ENCODE peak calls at places on chromosomes 11 and 22, in five cellular contexts. X is H4, U is A549, B is cardiac fibroblast, I is thoracic aorta. Y is an unnamed sample.

GRCh38 chr11:772429-773390 is 4.6 kb downstream of the GATD1 start:
- DNase-seq in B (no peak), I (no peak), X (no peak), U (no peak), Y (no peak)

GRCh38 chr11:380996-381395 is 11.7 kb downstream of the B4GALNT4 start:
- DNase-seq in B (no peak), I (no peak), U (no peak), X (no peak), Y (no peak)

GRCh38 chr11:58958500-58958899 is 19.2 kb downstream of the GLYATL1 start:
- DNase-seq in U (no peak), X (no peak), I (no peak), B (no peak), Y (peak)

GRCh38 chr11:26229270-26229669 is 102.7 kb upstream of the ANO3 start:
- DNase-seq in I (no peak), B (peak), U (no peak), X (peak), Y (no peak)

GRCh38 chr11:640021-640706 is 3.1 kb downstream of the DRD4 start:
- DNase-seq in I (no peak), X (no peak), U (no peak), B (no peak), Y (no peak)

GRCh38 chr11:2289859-2290258 is 11.9 kb downstream of the C11orf21 start:
- DNase-seq in X (no peak), U (no peak), I (no peak), B (no peak), Y (no peak)

GRCh38 chr11:4882543-4882942 is 843 bp downstream of the OR51T1 start:
- DNase-seq in X (no peak), B (no peak), I (no peak), U (no peak), Y (no peak)

GRCh38 chr22:20021196-20022181 is 579 bp downstream of the TANGO2 start:
- DNase-seq in I (no peak), B (peak), U (no peak), X (peak), Y (no peak)

GRCh38 chr11:45960387-45961110 is 38.1 kb downstream of the LARGE2 start:
- DNase-seq in B (peak), U (no peak), X (no peak), I (no peak), Y (no peak)

GRCh38 chr11:83069441-83070043 is 2.2 kb downstream of the RAB30 start:
- DNase-seq in U (no peak), B (no peak), I (no peak), X (no peak), Y (no peak)

GRCh38 chr11:70048279-70049024 is 29.7 kb upstream of the ANO1 start:
- DNase-seq in I (no peak), B (no peak), U (peak), X (no peak), Y (peak)

GRCh38 chr11:23278121-23278520 is 417.8 kb upstream of the CCDC179 start:
- DNase-seq in X (no peak), I (no peak), U (no peak), B (peak), Y (no peak)

Y was measured in WERI-Rb-1.